ENCODE peak calls at places on chromosome 13, in four cellular contexts. G is CD4-positive, alpha-beta memory T cell; Y is T-helper 1 cell; W is LoVo. I is an unnamed sample.
A peak's percentile ranks its signal among the peaks of the same experiment; 100 is the strongest.

GRCh38 chr13:31437975-31438374 is 238.2 kb downstream of the B3GLCT start:
- DNase-seq in G (no peak), Y (no peak), W (no peak), I (no peak)

GRCh38 chr13:33169273-33169980 is 116.1 kb downstream of the STARD13 start:
- DNase-seq in G (no peak), Y (no peak), W (no peak), I (no peak)

GRCh38 chr13:73417012-73417615 is 358.3 kb downstream of the KLF5 start:
- DNase-seq in G (no peak), Y (no peak), W (no peak), I (peak; percentile 6)

GRCh38 chr13:60572855-60573254 is 175.8 kb downstream of the TDRD3 start:
- DNase-seq in G (no peak), Y (no peak), W (no peak), I (no peak)

GRCh38 chr13:22080832-22081231 is 410.0 kb downstream of the FGF9 start:
- DNase-seq in G (no peak), Y (no peak), W (no peak), I (no peak)

GRCh38 chr13:29908411-29908810 is 58.0 kb upstream of the UBL3 start:
- DNase-seq in G (no peak), Y (no peak), W (no peak), I (no peak)

GRCh38 chr13:69720278-69720983 is 387.2 kb upstream of the ATXN8OS start:
- DNase-seq in G (no peak), Y (no peak), W (peak; percentile 62), I (no peak)

GRCh38 chr13:107669356-107669755 is 546.0 kb downstream of the LIG4 start:
- DNase-seq in G (no peak), Y (no peak), W (no peak), I (no peak)

GRCh38 chr13:57624565-57625435 is 6.7 kb upstream of the PCDH17 start:
- DNase-seq in G (peak; percentile 20), Y (no peak), W (peak; percentile 48), I (peak; percentile 49)

GRCh38 chr13:27923794-27924528 is 4.2 kb downstream of the PDX1 start:
- DNase-seq in G (no peak), Y (no peak), W (no peak), I (no peak)

GRCh38 chr13:50410921-50411712 is 395.9 kb downstream of the KCNRG start:
- DNase-seq in G (no peak), Y (no peak), W (peak; percentile 63), I (no peak)

GRCh38 chr13:114116734-114117133 is 15.7 kb downstream of the RASA3 start:
- DNase-seq in G (no peak), Y (no peak), W (no peak), I (no peak)

GRCh38 chr13:112260108-112261055 is 115.8 kb upstream of the SPACA7 start:
- DNase-seq in G (no peak), Y (no peak), W (no peak), I (no peak)

GRCh38 chr13:30255696-30256095 is 51.7 kb downstream of the KATNAL1 start:
- DNase-seq in G (peak; percentile 9), Y (no peak), W (no peak), I (no peak)

GRCh38 chr13:57045816-57046691 is 94.7 kb upstream of the PRR20A start:
- DNase-seq in G (no peak), Y (no peak), W (peak; percentile 48), I (no peak)

GRCh38 chr13:43316997-43317396 is 293.6 kb downstream of the DNAJC15 start:
- DNase-seq in G (no peak), Y (no peak), W (no peak), I (peak; percentile 78)

GRCh38 chr13:41552031-41552430 is 94.7 kb downstream of the RGCC start:
- DNase-seq in G (no peak), Y (no peak), W (no peak), I (no peak)

GRCh38 chr13:47168086-47168485 is 271.2 kb upstream of the HTR2A start:
- DNase-seq in G (no peak), Y (no peak), W (no peak), I (no peak)

GRCh38 chr13:96091164-96091931 is 1.4 kb downstream of the HS6ST3 start:
- DNase-seq in G (no peak), Y (no peak), W (no peak), I (peak; percentile 4)

GRCh38 chr13:72403396-72404010 is 323.9 kb downstream of the MZT1 start:
- DNase-seq in G (no peak), Y (no peak), W (no peak), I (no peak)

GRCh38 chr13:40101708-40102359 is 446.4 kb downstream of the COG6 start:
- DNase-seq in G (no peak), Y (no peak), W (no peak), I (peak; percentile 20)

GRCh38 chr13:34675626-34676025 is 266.4 kb upstream of the NBEA start:
- DNase-seq in G (no peak), Y (no peak), W (no peak), I (no peak)

GRCh38 chr13:114115191-114115671 is 17.2 kb downstream of the RASA3 start:
- DNase-seq in G (no peak), Y (no peak), W (peak; percentile 20), I (no peak)

GRCh38 chr13:111398715-111399299 is 78.4 kb downstream of the TEX29 start:
- DNase-seq in G (no peak), Y (no peak), W (no peak), I (no peak)

GRCh38 chr13:32427852-32428580 is at the start of gene N4BP2L1:
- DNase-seq in G (peak; percentile 80), Y (peak; percentile 77), W (peak; percentile 54), I (peak; percentile 68)

GRCh38 chr13:23510544-23510916 is 59.7 kb upstream of the TNFRSF19 start:
- DNase-seq in G (no peak), Y (no peak), W (no peak), I (no peak)

GRCh38 chr13:107258599-107259187 is 690.8 kb upstream of the ARGLU1 start:
- DNase-seq in G (no peak), Y (no peak), W (no peak), I (no peak)

GRCh38 chr13:27170221-27170520 is 1.4 kb downstream of the USP12 start:
- DNase-seq in G (no peak), Y (no peak), W (peak; percentile 54), I (no peak)

GRCh38 chr13:50672025-50672424 is 171.5 kb downstream of the DLEU7 start:
- DNase-seq in G (no peak), Y (no peak), W (peak; percentile 11), I (no peak)

GRCh38 chr13:64054306-64054705 is 2638.7 kb upstream of the PCDH20 start:
- DNase-seq in G (no peak), Y (no peak), W (no peak), I (no peak)

GRCh38 chr13:63625869-63626268 is 2210.2 kb upstream of the PCDH20 start:
- DNase-seq in G (no peak), Y (no peak), W (no peak), I (no peak)

GRCh38 chr13:76885203-76886004 is 801 bp downstream of the KCTD12 start:
- DNase-seq in G (peak; percentile 56), Y (no peak), W (peak; percentile 3), I (peak; percentile 70)

GRCh38 chr13:43411741-43412140 is 375.0 kb downstream of the ENOX1 start:
- DNase-seq in G (no peak), Y (no peak), W (no peak), I (no peak)

GRCh38 chr13:47351798-47352197 is 454.9 kb upstream of the HTR2A start:
- DNase-seq in G (no peak), Y (no peak), W (no peak), I (no peak)